ENCODE peak calls at places on chromosomes 16 and 17, in five cellular contexts. One of them, this sample, is unnamed. For H3K4me1 and H3K9me3, the result is how much of the 10 kb centered on the place peaks cover.

GRCh38 chr17:49873466-49873865 is 25.6 kb upstream of the TAC4 start:
- DNase-seq in colonic mucosa: no peak
- DNase-seq in heart left ventricle: no peak
- DNase-seq in IMR-90: no peak
- DNase-seq in psoas muscle: no peak
- DNase-seq in this sample: no peak

GRCh38 chr16:65782537-65783290 is 583.8 kb upstream of the CDH5 start:
- DNase-seq in colonic mucosa: no peak
- DNase-seq in IMR-90: peak
- DNase-seq in heart left ventricle: no peak
- DNase-seq in psoas muscle: no peak
- DNase-seq in this sample: no peak

GRCh38 chr17:29825604-29826003 is 104.4 kb downstream of the SSH2 start:
- DNase-seq in colonic mucosa: peak
- DNase-seq in heart left ventricle: no peak
- DNase-seq in IMR-90: no peak
- DNase-seq in psoas muscle: no peak
- DNase-seq in this sample: no peak

GRCh38 chr17:47889734-47890529 is 6.1 kb upstream of the SP2 start:
- DNase-seq in IMR-90: peak
- DNase-seq in psoas muscle: peak
- DNase-seq in heart left ventricle: peak
- DNase-seq in colonic mucosa: peak
- DNase-seq in this sample: peak

GRCh38 chr16:21064203-21064602 is 86.4 kb downstream of the DNAH3 start:
- DNase-seq in colonic mucosa: no peak
- DNase-seq in heart left ventricle: no peak
- DNase-seq in IMR-90: no peak
- DNase-seq in psoas muscle: no peak
- DNase-seq in this sample: no peak

GRCh38 chr16:73697336-73697735 is 599.3 kb upstream of the PSMD7 start:
- DNase-seq in colonic mucosa: no peak
- DNase-seq in IMR-90: no peak
- DNase-seq in psoas muscle: no peak
- DNase-seq in heart left ventricle: no peak
- DNase-seq in this sample: no peak

GRCh38 chr17:40952675-40953074 is 14.1 kb downstream of the KRT39 start:
- DNase-seq in IMR-90: peak
- DNase-seq in colonic mucosa: no peak
- DNase-seq in heart left ventricle: no peak
- DNase-seq in psoas muscle: no peak
- DNase-seq in this sample: no peak

GRCh38 chr17:7814969-7815368 is 19.0 kb upstream of the KDM6B start:
- DNase-seq in heart left ventricle: no peak
- DNase-seq in psoas muscle: no peak
- DNase-seq in IMR-90: no peak
- DNase-seq in colonic mucosa: no peak
- DNase-seq in this sample: no peak

GRCh38 chr17:61408151-61409041 is 8.8 kb downstream of the TBX2 start:
- DNase-seq in IMR-90: peak
- DNase-seq in heart left ventricle: peak
- DNase-seq in psoas muscle: no peak
- DNase-seq in colonic mucosa: no peak
- DNase-seq in this sample: peak

GRCh38 chr16:71883193-71883848 is 661 bp downstream of the ZNF821 start:
- DNase-seq in IMR-90: peak
- DNase-seq in heart left ventricle: no peak
- DNase-seq in colonic mucosa: peak
- DNase-seq in psoas muscle: no peak
- DNase-seq in this sample: peak

GRCh38 chr17:27540300-27541105 is 84.3 kb downstream of the KSR1 start:
- DNase-seq in IMR-90: peak
- DNase-seq in colonic mucosa: peak
- DNase-seq in heart left ventricle: peak
- DNase-seq in psoas muscle: peak
- DNase-seq in this sample: no peak

GRCh38 chr16:67163164-67163902 is 1.2 kb upstream of the HSF4 start:
- DNase-seq in heart left ventricle: peak
- DNase-seq in colonic mucosa: peak
- DNase-seq in psoas muscle: peak
- DNase-seq in IMR-90: peak
- DNase-seq in this sample: no peak

GRCh38 chr17:11486726-11487310 is 111.5 kb upstream of the DNAH9 start:
- DNase-seq in IMR-90: no peak
- DNase-seq in colonic mucosa: no peak
- DNase-seq in psoas muscle: no peak
- DNase-seq in heart left ventricle: no peak
- DNase-seq in this sample: no peak

GRCh38 chr16:6643083-6643686 is 689.5 kb upstream of the RBFOX1 start:
- DNase-seq in heart left ventricle: no peak
- DNase-seq in psoas muscle: no peak
- DNase-seq in colonic mucosa: peak
- DNase-seq in IMR-90: peak
- DNase-seq in this sample: no peak

GRCh38 chr16:79519448-79519847 is 81.1 kb downstream of the MAF start:
- DNase-seq in heart left ventricle: peak
- DNase-seq in IMR-90: no peak
- DNase-seq in psoas muscle: peak
- DNase-seq in colonic mucosa: no peak
- DNase-seq in this sample: no peak

GRCh38 chr17:81251091-81251942 is 12.2 kb downstream of the NDUFAF8 start:
- DNase-seq in heart left ventricle: peak
- DNase-seq in psoas muscle: no peak
- DNase-seq in IMR-90: no peak
- DNase-seq in colonic mucosa: peak
- DNase-seq in this sample: no peak

GRCh38 chr17:1377334-1377733 is 22.7 kb downstream of the YWHAE start:
- DNase-seq in colonic mucosa: no peak
- DNase-seq in heart left ventricle: no peak
- DNase-seq in IMR-90: no peak
- DNase-seq in psoas muscle: no peak
- DNase-seq in this sample: no peak

GRCh38 chr17:78307887-78308633 is 51.8 kb downstream of the SOCS3 start:
- DNase-seq in psoas muscle: no peak
- DNase-seq in heart left ventricle: no peak
- DNase-seq in IMR-90: no peak
- DNase-seq in colonic mucosa: no peak
- DNase-seq in this sample: no peak

GRCh38 chr17:28204751-28205150 is 114.2 kb upstream of the TMEM97 start:
- DNase-seq in colonic mucosa: no peak
- DNase-seq in IMR-90: peak
- DNase-seq in heart left ventricle: no peak
- DNase-seq in psoas muscle: no peak
- DNase-seq in this sample: no peak

GRCh38 chr16:57741660-57742191 is 6.2 kb downstream of the KATNB1 start:
- DNase-seq in psoas muscle: no peak
- DNase-seq in heart left ventricle: no peak
- DNase-seq in colonic mucosa: no peak
- DNase-seq in IMR-90: no peak
- DNase-seq in this sample: no peak

GRCh38 chr17:82023447-82024241 is 539 bp downstream of the LRRC45 start:
- DNase-seq in psoas muscle: no peak
- DNase-seq in IMR-90: peak
- DNase-seq in colonic mucosa: no peak
- DNase-seq in heart left ventricle: no peak
- DNase-seq in this sample: no peak

GRCh38 chr17:81928497-81929252 is 1.1 kb upstream of the MAFG start:
- DNase-seq in heart left ventricle: no peak
- DNase-seq in psoas muscle: peak
- DNase-seq in colonic mucosa: no peak
- DNase-seq in IMR-90: no peak
- DNase-seq in this sample: peak

GRCh38 chr17:66437466-66438026 is 135.1 kb downstream of the PRKCA start:
- DNase-seq in colonic mucosa: no peak
- DNase-seq in heart left ventricle: no peak
- DNase-seq in psoas muscle: no peak
- DNase-seq in IMR-90: no peak
- DNase-seq in this sample: no peak
- H3K4me1 ChIP-seq in colonic mucosa: under half
- H3K4me1 ChIP-seq in heart left ventricle: under half
- H3K4me1 ChIP-seq in psoas muscle: under half
- H3K4me1 ChIP-seq in IMR-90: under half
- H3K4me1 ChIP-seq in this sample: under half

DNA sequence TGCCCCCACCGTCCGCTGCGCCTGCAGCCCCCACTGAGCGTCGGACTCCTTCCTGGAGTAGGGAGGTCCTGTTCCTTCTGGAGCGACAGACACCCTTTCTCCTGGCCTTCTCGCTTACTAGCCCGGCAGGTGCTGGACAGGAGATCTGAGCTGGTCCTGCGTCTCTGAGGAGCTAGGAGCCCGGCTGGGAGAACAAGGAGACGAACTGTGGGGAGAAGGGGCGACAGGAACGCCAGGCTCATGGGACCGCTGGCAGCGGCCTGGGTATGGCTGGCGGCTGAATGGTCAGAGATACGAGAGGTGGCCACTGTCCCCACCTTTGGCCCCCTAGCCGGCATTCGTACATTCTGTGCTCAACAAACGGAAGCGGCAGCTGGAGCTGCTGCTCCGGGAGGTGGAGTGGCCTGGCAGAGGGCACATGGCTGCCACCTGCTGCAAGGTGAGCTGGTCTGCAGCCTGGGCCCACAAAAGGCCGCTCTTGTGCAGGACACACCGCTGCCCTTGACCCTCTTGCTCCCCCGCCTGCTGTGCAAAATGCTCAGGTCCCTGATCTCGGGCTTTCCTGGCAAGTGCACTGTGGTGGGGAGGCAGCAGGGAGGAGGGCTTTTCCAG is 2066.7 kb downstream of the TP53TG3F start:
- DNase-seq in heart left ventricle: no peak
- DNase-seq in IMR-90: no peak
- DNase-seq in psoas muscle: no peak
- DNase-seq in colonic mucosa: no peak
- DNase-seq in this sample: no peak
- H3K9me3 ChIP-seq in heart left ventricle: under half
- H3K9me3 ChIP-seq in IMR-90: under half
- H3K9me3 ChIP-seq in psoas muscle: under half
- H3K9me3 ChIP-seq in colonic mucosa: under half
- H3K9me3 ChIP-seq in this sample: under half

DNA sequence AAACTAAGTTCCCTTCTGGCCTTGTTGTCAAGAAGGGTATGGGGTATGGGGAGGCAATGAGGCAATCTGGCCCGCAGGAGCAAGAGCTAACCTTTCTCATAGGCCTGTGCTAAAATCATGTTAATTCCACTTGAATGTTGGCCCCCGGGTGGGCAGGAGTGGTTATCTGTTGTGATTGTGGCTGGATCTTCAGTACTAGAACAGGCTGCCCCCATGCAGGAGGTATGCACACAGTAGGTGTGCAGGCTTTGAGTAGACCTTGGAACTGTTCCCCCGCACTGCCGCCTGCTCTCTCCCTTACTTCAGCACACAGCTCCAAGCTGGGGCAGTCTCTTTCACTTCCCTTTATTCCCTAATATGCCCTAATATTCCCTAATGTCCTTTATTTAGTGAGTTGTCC is 52.4 kb upstream of the TANGO6 start:
- DNase-seq in colonic mucosa: no peak
- DNase-seq in IMR-90: no peak
- DNase-seq in psoas muscle: no peak
- DNase-seq in heart left ventricle: no peak
- DNase-seq in this sample: no peak
- H3K4me1 ChIP-seq in colonic mucosa: under half
- H3K4me1 ChIP-seq in IMR-90: under half
- H3K4me1 ChIP-seq in psoas muscle: under half
- H3K4me1 ChIP-seq in heart left ventricle: under half
- H3K4me1 ChIP-seq in this sample: under half

GRCh38 chr17:52648995-52649394 is 490.5 kb upstream of the CA10 start:
- DNase-seq in colonic mucosa: peak
- DNase-seq in IMR-90: no peak
- DNase-seq in psoas muscle: no peak
- DNase-seq in heart left ventricle: no peak
- DNase-seq in this sample: no peak

GRCh38 chr17:52653014-52653413 is 494.5 kb upstream of the CA10 start:
- DNase-seq in IMR-90: no peak
- DNase-seq in heart left ventricle: no peak
- DNase-seq in psoas muscle: no peak
- DNase-seq in colonic mucosa: no peak
- DNase-seq in this sample: no peak

DNA sequence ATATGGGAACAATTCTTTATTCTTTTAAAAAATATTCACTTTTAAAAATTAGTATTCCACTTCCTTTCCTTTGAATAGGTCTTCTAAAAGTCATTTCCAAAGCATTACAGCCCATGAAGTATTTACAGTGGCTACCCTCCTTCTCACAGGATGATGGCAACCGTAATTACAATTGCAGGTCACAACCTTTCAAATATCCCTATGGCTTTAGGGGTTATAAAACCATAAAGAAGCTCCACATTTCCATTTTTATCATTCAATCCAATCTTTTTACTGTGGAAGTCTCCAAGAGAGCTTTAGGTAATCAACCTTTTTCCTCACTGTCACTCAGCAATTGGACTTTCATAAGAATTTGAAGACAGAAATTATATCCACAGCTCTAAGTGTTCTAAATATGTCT is 488.9 kb upstream of the CA10 start:
- DNase-seq in colonic mucosa: no peak
- DNase-seq in psoas muscle: no peak
- DNase-seq in heart left ventricle: no peak
- DNase-seq in IMR-90: no peak
- DNase-seq in this sample: no peak
- H3K9me3 ChIP-seq in colonic mucosa: under half
- H3K9me3 ChIP-seq in psoas muscle: under half
- H3K9me3 ChIP-seq in heart left ventricle: under half
- H3K9me3 ChIP-seq in IMR-90: under half
- H3K9me3 ChIP-seq in this sample: under half